ENCODE peak calls at places on chromosomes 11 and 22, in four cellular contexts. One of them, this sample, is unnamed.
A peak's percentile ranks its signal among the peaks of the same experiment; 100 is the strongest.

GRCh38 chr11:101126551-101127347 is 2.9 kb downstream of the PGR start:
- DNase-seq in left ventricle myocardium inferior: peak; percentile 64
- DNase-seq in IMR-90: no peak
- DNase-seq in right atrium auricular region: peak; percentile 63
- DNase-seq in this sample: no peak

GRCh38 chr11:61645179-61645868 is 34.9 kb upstream of the DAGLA start:
- DNase-seq in IMR-90: peak; percentile 19
- DNase-seq in left ventricle myocardium inferior: peak; percentile 43
- DNase-seq in right atrium auricular region: no peak
- DNase-seq in this sample: no peak

GRCh38 chr11:58216476-58216875 is 4.0 kb downstream of the OR1S1 start:
- DNase-seq in right atrium auricular region: no peak
- DNase-seq in IMR-90: no peak
- DNase-seq in left ventricle myocardium inferior: no peak
- DNase-seq in this sample: no peak

GRCh38 chr11:61488651-61489291 is 19.8 kb upstream of the LRRC10B start:
- DNase-seq in left ventricle myocardium inferior: peak; percentile 81
- DNase-seq in IMR-90: no peak
- DNase-seq in right atrium auricular region: no peak
- DNase-seq in this sample: no peak

GRCh38 chr22:30206964-30207363 is 39.6 kb downstream of the LIF start:
- DNase-seq in IMR-90: peak; percentile 99
- DNase-seq in right atrium auricular region: no peak
- DNase-seq in left ventricle myocardium inferior: no peak
- DNase-seq in this sample: peak; percentile 30

GRCh38 chr11:119779195-119780071 is 50.4 kb upstream of the NECTIN1 start:
- DNase-seq in IMR-90: no peak
- DNase-seq in right atrium auricular region: no peak
- DNase-seq in left ventricle myocardium inferior: peak; percentile 67
- DNase-seq in this sample: no peak

GRCh38 chr11:134646561-134646960 is 234.5 kb upstream of the B3GAT1 start:
- DNase-seq in right atrium auricular region: no peak
- DNase-seq in IMR-90: no peak
- DNase-seq in left ventricle myocardium inferior: no peak
- DNase-seq in this sample: no peak

GRCh38 chr11:8090756-8091155 is 9.7 kb downstream of the TUB start:
- DNase-seq in left ventricle myocardium inferior: no peak
- DNase-seq in right atrium auricular region: no peak
- DNase-seq in IMR-90: no peak
- DNase-seq in this sample: no peak

GRCh38 chr11:46117842-46118241 is 3.4 kb downstream of the PHF21A start:
- DNase-seq in right atrium auricular region: no peak
- DNase-seq in IMR-90: no peak
- DNase-seq in left ventricle myocardium inferior: no peak
- DNase-seq in this sample: no peak

GRCh38 chr11:113305440-113306336 is 8.7 kb upstream of the TTC12 start:
- DNase-seq in IMR-90: peak; percentile 51
- DNase-seq in left ventricle myocardium inferior: peak; percentile 69
- DNase-seq in right atrium auricular region: peak; percentile 69
- DNase-seq in this sample: peak; percentile 4

GRCh38 chr11:13010737-13011342 is 1.7 kb downstream of the RASSF10 start:
- DNase-seq in right atrium auricular region: no peak
- DNase-seq in IMR-90: no peak
- DNase-seq in left ventricle myocardium inferior: no peak
- DNase-seq in this sample: no peak

GRCh38 chr11:104435498-104435897 is 271.6 kb upstream of the PDGFD start:
- DNase-seq in left ventricle myocardium inferior: no peak
- DNase-seq in right atrium auricular region: no peak
- DNase-seq in IMR-90: no peak
- DNase-seq in this sample: no peak

GRCh38 chr11:11782532-11783110 is 59.2 kb upstream of the USP47 start:
- DNase-seq in left ventricle myocardium inferior: no peak
- DNase-seq in right atrium auricular region: no peak
- DNase-seq in IMR-90: no peak
- DNase-seq in this sample: no peak

GRCh38 chr11:120238968-120239620 is 846 bp upstream of the POU2F3 start:
- DNase-seq in right atrium auricular region: no peak
- DNase-seq in IMR-90: no peak
- DNase-seq in left ventricle myocardium inferior: no peak
- DNase-seq in this sample: no peak

GRCh38 chr22:50305658-50306566 is 1.5 kb downstream of the PLXNB2 start:
- DNase-seq in left ventricle myocardium inferior: peak; percentile 84
- DNase-seq in right atrium auricular region: peak; percentile 88
- DNase-seq in IMR-90: peak; percentile 95
- DNase-seq in this sample: peak; percentile 42

GRCh38 chr22:48104786-48105185 is 1342.3 kb downstream of the TBC1D22A start:
- DNase-seq in left ventricle myocardium inferior: no peak
- DNase-seq in right atrium auricular region: peak; percentile 42
- DNase-seq in IMR-90: no peak
- DNase-seq in this sample: no peak

GRCh38 chr11:114953039-114953438 is 274.7 kb downstream of the NXPE2 start:
- DNase-seq in right atrium auricular region: no peak
- DNase-seq in IMR-90: no peak
- DNase-seq in left ventricle myocardium inferior: no peak
- DNase-seq in this sample: no peak

GRCh38 chr11:94132152-94132558 is 3.5 kb downstream of the PANX1 start:
- DNase-seq in IMR-90: peak; percentile 94
- DNase-seq in left ventricle myocardium inferior: no peak
- DNase-seq in right atrium auricular region: peak; percentile 80
- DNase-seq in this sample: no peak

GRCh38 chr11:12161137-12161536 is 50.7 kb downstream of the MICAL2 start:
- DNase-seq in IMR-90: no peak
- DNase-seq in right atrium auricular region: no peak
- DNase-seq in left ventricle myocardium inferior: no peak
- DNase-seq in this sample: no peak

GRCh38 chr11:693415-693831 is 1.6 kb downstream of the DEAF1 start:
- DNase-seq in right atrium auricular region: no peak
- DNase-seq in left ventricle myocardium inferior: no peak
- DNase-seq in IMR-90: no peak
- DNase-seq in this sample: peak; percentile 57

GRCh38 chr11:8028766-8029165 is 41.6 kb downstream of the EIF3F start:
- DNase-seq in IMR-90: no peak
- DNase-seq in left ventricle myocardium inferior: no peak
- DNase-seq in right atrium auricular region: peak; percentile 30
- DNase-seq in this sample: no peak

GRCh38 chr11:115104851-115105453 is 399.3 kb downstream of the CADM1 start:
- DNase-seq in IMR-90: no peak
- DNase-seq in left ventricle myocardium inferior: no peak
- DNase-seq in right atrium auricular region: no peak
- DNase-seq in this sample: no peak

GRCh38 chr11:115164774-115165173 is 339.4 kb downstream of the CADM1 start:
- DNase-seq in right atrium auricular region: no peak
- DNase-seq in IMR-90: no peak
- DNase-seq in left ventricle myocardium inferior: no peak
- DNase-seq in this sample: no peak

GRCh38 chr11:128865490-128865889 is 1.6 kb downstream of the KCNJ1 start:
- DNase-seq in IMR-90: peak; percentile 13
- DNase-seq in right atrium auricular region: no peak
- DNase-seq in left ventricle myocardium inferior: no peak
- DNase-seq in this sample: no peak

GRCh38 chr11:73404506-73405145 is 28.4 kb downstream of the RELT start:
- DNase-seq in right atrium auricular region: no peak
- DNase-seq in left ventricle myocardium inferior: no peak
- DNase-seq in IMR-90: no peak
- DNase-seq in this sample: no peak
- H3K36me3 ChIP-seq in right atrium auricular region: peaks cover 39% of the 10 kb centered on the region
- H3K36me3 ChIP-seq in left ventricle myocardium inferior: peaks cover 31% of the 10 kb centered on the region
- H3K36me3 ChIP-seq in IMR-90: peaks cover 23% of the 10 kb centered on the region
- H3K36me3 ChIP-seq in this sample: no peaks in the 10 kb centered on the region

GRCh38 chr11:86061483-86061882 is 7.4 kb downstream of the PICALM start:
- DNase-seq in left ventricle myocardium inferior: no peak
- DNase-seq in right atrium auricular region: no peak
- DNase-seq in IMR-90: no peak
- DNase-seq in this sample: no peak

GRCh38 chr11:86063536-86063935 is 5.3 kb downstream of the PICALM start:
- DNase-seq in left ventricle myocardium inferior: no peak
- DNase-seq in IMR-90: no peak
- DNase-seq in right atrium auricular region: no peak
- DNase-seq in this sample: no peak

GRCh38 chr11:86060544-86060943 is 8.3 kb downstream of the PICALM start:
- DNase-seq in right atrium auricular region: no peak
- DNase-seq in left ventricle myocardium inferior: no peak
- DNase-seq in IMR-90: no peak
- DNase-seq in this sample: no peak

GRCh38 chr11:86064236-86064803 is 4.6 kb downstream of the PICALM start:
- DNase-seq in IMR-90: peak; percentile 54
- DNase-seq in left ventricle myocardium inferior: no peak
- DNase-seq in right atrium auricular region: no peak
- DNase-seq in this sample: no peak

GRCh38 chr11:86062719-86063118 is 6.2 kb downstream of the PICALM start:
- DNase-seq in IMR-90: no peak
- DNase-seq in left ventricle myocardium inferior: no peak
- DNase-seq in right atrium auricular region: no peak
- DNase-seq in this sample: no peak
- H3K4me3 ChIP-seq in IMR-90: no peak overlapping the region
- H3K4me3 ChIP-seq in left ventricle myocardium inferior: peak overlapping the region; percentile 94
- H3K4me3 ChIP-seq in right atrium auricular region: no peak overlapping the region
- H3K4me3 ChIP-seq in this sample: no peak overlapping the region

GRCh38 chr11:39724404-39724803 is 1735.0 kb downstream of the LRRC4C start:
- DNase-seq in left ventricle myocardium inferior: no peak
- DNase-seq in right atrium auricular region: no peak
- DNase-seq in IMR-90: no peak
- DNase-seq in this sample: no peak
- H3K36me3 ChIP-seq in left ventricle myocardium inferior: no peaks in the 10 kb centered on the region
- H3K36me3 ChIP-seq in right atrium auricular region: no peaks in the 10 kb centered on the region
- H3K36me3 ChIP-seq in IMR-90: no peaks in the 10 kb centered on the region
- H3K36me3 ChIP-seq in this sample: no peaks in the 10 kb centered on the region

GRCh38 chr11:1839204-1839923 is 583 bp downstream of the TNNI2 start:
- DNase-seq in right atrium auricular region: no peak
- DNase-seq in left ventricle myocardium inferior: peak; percentile 13
- DNase-seq in IMR-90: no peak
- DNase-seq in this sample: no peak
- H3K4me3 ChIP-seq in right atrium auricular region: no peak overlapping the region
- H3K4me3 ChIP-seq in left ventricle myocardium inferior: no peak overlapping the region
- H3K4me3 ChIP-seq in IMR-90: no peak overlapping the region
- H3K4me3 ChIP-seq in this sample: no peak overlapping the region

GRCh38 chr22:37564111-37564711 is 3.9 kb downstream of the CDC42EP1 start:
- DNase-seq in IMR-90: peak; percentile 49
- DNase-seq in left ventricle myocardium inferior: no peak
- DNase-seq in right atrium auricular region: no peak
- DNase-seq in this sample: no peak
- H3K36me3 ChIP-seq in IMR-90: peaks cover 43% of the 10 kb centered on the region
- H3K36me3 ChIP-seq in left ventricle myocardium inferior: peaks cover 25% of the 10 kb centered on the region
- H3K36me3 ChIP-seq in right atrium auricular region: peaks cover 14% of the 10 kb centered on the region
- H3K36me3 ChIP-seq in this sample: peaks cover 49% of the 10 kb centered on the region

GRCh38 chr11:3879967-3880542 is 24.6 kb downstream of the STIM1 start:
- DNase-seq in right atrium auricular region: no peak
- DNase-seq in left ventricle myocardium inferior: no peak
- DNase-seq in IMR-90: no peak
- DNase-seq in this sample: no peak
- H3K4me3 ChIP-seq in right atrium auricular region: no peak overlapping the region
- H3K4me3 ChIP-seq in left ventricle myocardium inferior: no peak overlapping the region
- H3K4me3 ChIP-seq in IMR-90: no peak overlapping the region
- H3K4me3 ChIP-seq in this sample: no peak overlapping the region

This sample was measured in HAP-1.